ENCODE peak calls at places on chromosome 2, in five cellular contexts. L, Y, O, N and K are unnamed samples.
A peak's percentile ranks its signal among the peaks of the same experiment; 100 is the strongest.

GRCh38 chr2:74931940-74932339 is 26.5 kb upstream of the POLE4 start:
- DNase-seq in L (no peak), Y (no peak), O (no peak), N (no peak), K (no peak)

GRCh38 chr2:239143858-239144712 is 256.7 kb downstream of the HDAC4 start:
- DNase-seq in L (peak; percentile 44), Y (peak; percentile 25), O (no peak), N (peak; percentile 5), K (no peak)

GRCh38 chr2:108571262-108571661 is 37.0 kb downstream of the LIMS1 start:
- DNase-seq in L (no peak), Y (no peak), O (no peak), N (peak; percentile 29), K (no peak)

GRCh38 chr2:196399736-196400691 is 228.6 kb upstream of the STK17B start:
- DNase-seq in L (no peak), Y (no peak), O (no peak), N (peak; percentile 88), K (no peak)

GRCh38 chr2:71606244-71606643 is 152.9 kb downstream of the DYSF start:
- DNase-seq in L (no peak), Y (no peak), O (no peak), N (no peak), K (no peak)

GRCh38 chr2:78541451-78542267 is 483.8 kb upstream of the REG3G start:
- DNase-seq in L (no peak), Y (no peak), O (no peak), N (no peak), K (no peak)

GRCh38 chr2:205129531-205129930 is 552.8 kb upstream of the NRP2 start:
- DNase-seq in L (no peak), Y (no peak), O (no peak), N (no peak), K (no peak)

GRCh38 chr2:207143474-207144190 is 22.1 kb downstream of the KLF7 start:
- DNase-seq in L (no peak), Y (peak; percentile 46), O (no peak), N (no peak), K (no peak)

GRCh38 chr2:239566995-239567580 is 166.3 kb upstream of the HDAC4 start:
- DNase-seq in L (no peak), Y (no peak), O (no peak), N (no peak), K (no peak)

GRCh38 chr2:81196933-81197628 is 892.5 kb upstream of the LRRTM1 start:
- DNase-seq in L (no peak), Y (no peak), O (no peak), N (no peak), K (no peak)

GRCh38 chr2:241858206-241859016 is at the start of gene PDCD1:
- DNase-seq in L (no peak), Y (peak; percentile 45), O (peak; percentile 66), N (no peak), K (peak; percentile 67)